ENCODE peak calls at places on chromosomes 2 and 18, in four cellular contexts. S is K562, C is SK-N-SH, N is HepG2. M is an unnamed sample.

GRCh38 chr18:23300211-23300887 is 152.7 kb upstream of the RIOK3 start:
- DNase-seq in S (no peak), C (no peak), N (no peak), M (no peak)

GRCh38 chr2:197934926-197935274 is 130.5 kb downstream of the PLCL1 start:
- DNase-seq in S (peak), C (no peak), N (no peak), M (no peak)

GRCh38 chr2:207836526-207837133 is 66.9 kb upstream of the FZD5 start:
- DNase-seq in S (peak), C (no peak), N (peak), M (no peak)

GRCh38 chr2:191999101-191999836 is 152.4 kb upstream of the CAVIN2 start:
- DNase-seq in S (no peak), C (no peak), N (no peak), M (no peak)

GRCh38 chr2:195967336-195967735 is 101.3 kb downstream of the DNAH7 start:
- DNase-seq in S (no peak), C (no peak), N (no peak), M (no peak)

GRCh38 chr2:119367472-119368099 is 809 bp downstream of the DBI start:
- DNase-seq in S (peak), C (peak), N (peak), M (peak)

GRCh38 chr2:95333888-95334338 is 36.8 kb downstream of the KCNIP3 start:
- DNase-seq in S (no peak), C (no peak), N (no peak), M (no peak)

GRCh38 chr2:109422071-109422757 is 191.6 kb downstream of the SEPTIN10 start:
- DNase-seq in S (no peak), C (no peak), N (no peak), M (no peak)

GRCh38 chr2:213246665-213247281 is 37.5 kb upstream of the SPAG16 start:
- DNase-seq in S (peak), C (peak), N (peak), M (peak)

GRCh38 chr2:222903234-222904220 is 42.7 kb downstream of the ACSL3 start:
- DNase-seq in S (peak), C (peak), N (peak), M (no peak)

GRCh38 chr2:127024769-127025356 is 82.1 kb downstream of the BIN1 start:
- DNase-seq in S (no peak), C (peak), N (no peak), M (peak)

GRCh38 chr2:73370348-73370747 is 15.3 kb upstream of the ALMS1 start:
- DNase-seq in S (no peak), C (no peak), N (no peak), M (no peak)

GRCh38 chr2:162401871-162402270 is 57.9 kb downstream of the GCA start:
- DNase-seq in S (no peak), C (no peak), N (no peak), M (no peak)
- TF ChIP-seq FOXJ3 in S (no peak), C (no peak), N (no peak), M (no peak)

DNA sequence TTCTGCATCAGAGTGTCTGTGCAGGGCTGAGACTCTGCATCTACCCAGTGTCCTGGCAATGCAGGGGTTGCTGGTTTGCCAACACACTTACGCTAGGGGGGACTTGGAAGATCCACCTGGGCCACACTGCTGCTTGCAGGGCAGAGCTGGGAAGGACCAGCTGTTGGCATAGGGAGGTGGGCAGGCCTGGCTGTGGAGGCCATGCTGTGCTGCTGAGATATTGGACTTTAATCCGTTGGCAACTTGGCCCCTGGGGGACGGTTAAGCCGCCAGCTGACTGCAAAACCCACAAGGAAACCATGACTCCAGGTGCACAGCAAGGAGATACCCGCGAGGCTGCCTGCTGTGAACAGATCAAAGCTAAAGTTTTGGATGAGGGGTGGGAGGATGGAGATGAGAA is 397.7 kb upstream of the HS6ST1 start:
- DNase-seq in S (no peak), C (no peak), N (no peak), M (no peak)
- TF ChIP-seq FOXJ3 in S (no peak), C (no peak), N (no peak), M (no peak)

DNA sequence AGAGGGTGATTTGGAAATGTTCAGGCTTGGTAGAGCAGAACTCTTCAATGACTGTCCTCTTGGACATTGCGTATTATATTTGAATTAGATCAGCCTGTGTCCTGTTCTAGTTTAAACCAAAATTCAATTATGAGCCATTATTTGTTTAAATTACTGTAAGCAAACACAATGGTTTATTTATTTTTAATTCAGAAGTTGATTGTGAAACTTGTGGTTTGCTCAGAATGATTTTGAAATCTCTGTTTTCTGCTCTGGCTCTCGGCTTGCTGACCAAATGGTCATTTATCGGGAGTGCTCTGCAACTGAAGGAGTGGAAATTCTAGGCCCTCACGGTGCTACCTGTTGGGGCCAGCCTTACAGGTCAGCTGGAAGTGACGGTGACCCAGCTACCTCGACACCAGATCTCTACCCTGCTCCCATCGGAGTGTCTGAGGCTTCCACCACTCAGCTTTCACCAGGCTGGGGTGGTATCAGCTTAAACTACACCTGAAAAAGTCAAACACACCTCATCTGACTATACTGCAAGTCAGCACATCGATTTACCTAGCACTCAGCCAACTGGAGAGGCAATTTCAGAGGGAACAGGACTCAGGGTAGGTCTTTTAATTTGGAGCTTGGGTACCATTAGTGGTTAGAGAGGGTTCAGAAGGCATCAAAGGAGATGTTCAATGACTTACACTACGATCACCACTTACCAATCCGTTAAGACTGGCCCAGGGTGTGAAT is 36.8 kb upstream of the GPD2 start:
- DNase-seq in S (no peak), C (peak), N (no peak), M (peak)
- TF ChIP-seq FOXJ3 in S (no peak), C (no peak), N (no peak), M (no peak)

DNA sequence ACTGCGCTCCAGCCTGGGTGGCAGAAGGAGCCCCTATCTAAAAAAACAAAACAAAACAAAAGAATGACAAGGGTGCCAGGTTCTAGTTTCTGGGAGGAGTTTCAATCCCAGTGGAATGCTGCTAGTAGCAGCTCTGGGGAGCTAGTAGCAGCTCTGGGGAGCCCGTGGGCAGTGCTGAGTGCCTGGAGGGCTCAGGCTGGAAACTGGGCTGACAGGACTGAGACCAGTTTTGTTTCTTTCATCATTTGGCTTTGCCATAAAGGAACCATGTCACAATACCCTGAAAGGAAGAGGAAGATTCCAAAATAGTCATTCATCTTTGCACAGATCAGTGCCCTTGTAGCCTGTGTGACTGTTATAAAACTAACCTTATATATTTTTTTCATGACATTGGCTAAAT is 10.6 kb downstream of the MFSD6 start:
- DNase-seq in S (no peak), C (no peak), N (no peak), M (no peak)
- TF ChIP-seq FOXJ3 in S (no peak), C (no peak), N (no peak), M (no peak)

GRCh38 chr2:233288663-233289062 is 19.0 kb upstream of the SAG start:
- DNase-seq in S (no peak), C (no peak), N (no peak), M (no peak)

GRCh38 chr2:233285921-233286320 is 21.7 kb upstream of the SAG start:
- DNase-seq in S (no peak), C (no peak), N (no peak), M (no peak)

GRCh38 chr2:233290446-233290845 is 17.2 kb upstream of the SAG start:
- DNase-seq in S (no peak), C (no peak), N (no peak), M (no peak)

GRCh38 chr2:233289590-233290424 is 17.8 kb upstream of the SAG start:
- DNase-seq in S (no peak), C (no peak), N (no peak), M (no peak)

DNA sequence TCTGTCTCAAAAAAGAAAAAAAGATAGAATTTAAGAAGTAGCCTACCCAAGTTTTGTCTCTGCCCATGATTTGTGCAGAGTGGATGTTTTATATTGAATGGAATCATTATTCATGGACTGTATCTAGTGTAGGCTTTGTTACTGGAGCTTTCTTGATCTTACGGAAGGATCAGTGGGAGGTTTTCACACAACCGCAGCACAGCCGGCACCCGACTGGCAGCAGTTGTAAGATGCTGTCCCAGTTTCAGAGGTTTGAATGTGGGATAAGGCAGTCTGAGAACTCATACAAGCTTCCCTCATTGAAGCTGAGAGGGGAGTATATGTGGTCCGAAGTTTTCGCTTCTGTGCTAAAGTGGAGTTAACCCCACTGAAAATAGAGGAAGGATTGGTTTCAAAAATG is 19.7 kb upstream of the SAG start:
- DNase-seq in S (no peak), C (no peak), N (no peak), M (no peak)
- TF ChIP-seq FOXJ3 in S (no peak), C (no peak), N (no peak), M (no peak)

GRCh38 chr2:187429989-187430388 is 18.1 kb downstream of the CALCRL start:
- DNase-seq in S (no peak), C (no peak), N (no peak), M (no peak)
- TF ChIP-seq FOXJ3 in S (no peak), C (no peak), N (no peak), M (no peak)

DNA sequence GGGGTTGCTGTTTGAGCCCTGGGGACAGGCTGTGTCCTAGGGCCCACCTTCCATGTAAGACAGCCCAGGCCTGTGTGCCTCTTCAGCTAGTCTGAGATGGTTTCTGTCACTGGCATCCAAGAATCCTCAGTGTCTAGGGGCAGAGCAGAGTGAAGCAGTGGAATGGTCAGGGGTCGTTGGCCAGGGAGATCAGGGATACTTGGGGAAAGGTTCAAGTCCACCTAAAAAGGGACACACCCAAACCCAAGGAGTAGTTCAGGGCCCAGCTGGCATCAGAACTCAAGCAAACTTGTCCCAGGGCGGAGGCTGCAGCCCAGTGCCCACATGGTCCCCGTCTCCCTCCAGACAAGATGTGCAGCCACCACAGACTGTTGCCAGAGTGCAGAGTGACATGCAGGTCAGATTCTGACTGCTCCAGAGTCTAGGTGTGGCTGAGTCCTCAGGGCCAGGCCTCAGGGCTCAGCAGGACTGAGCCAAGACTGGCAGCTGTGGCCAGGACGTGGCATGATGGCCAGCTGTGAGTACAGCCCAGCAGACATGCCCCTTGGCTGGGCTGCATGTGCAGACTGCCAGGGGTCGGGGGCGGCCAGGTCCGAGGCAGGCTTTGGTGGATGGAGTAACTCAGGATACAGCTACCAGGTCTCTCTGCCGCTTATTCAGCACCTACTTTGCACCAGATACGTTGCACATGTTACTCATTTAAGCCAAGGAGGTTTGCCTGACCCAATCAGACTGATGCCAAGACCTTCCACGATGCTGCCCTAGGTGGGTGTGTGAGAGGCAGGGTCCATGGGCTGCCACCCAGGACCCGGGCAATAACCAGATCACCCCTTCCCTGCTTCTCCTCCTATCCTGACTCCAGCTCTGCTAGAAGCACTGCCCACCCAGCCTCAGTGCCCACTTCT is 146.6 kb downstream of the SMAD7 start:
- DNase-seq in S (no peak), C (no peak), N (no peak), M (peak)
- TF ChIP-seq FOXJ3 in S (no peak), C (no peak), N (no peak), M (no peak)

GRCh38 chr2:100877555-100877954 is 57.6 kb downstream of the NPAS2 start:
- DNase-seq in S (no peak), C (no peak), N (no peak), M (no peak)
- TF ChIP-seq FOXJ3 in S (no peak), C (no peak), N (no peak), M (no peak)

GRCh38 chr18:48410095-48410920 is 1.1 kb upstream of the ZBTB7C start:
- DNase-seq in S (peak), C (peak), N (peak), M (peak)

GRCh38 chr18:48408727-48409590 is at the start of gene ZBTB7C:
- DNase-seq in S (no peak), C (peak), N (no peak), M (peak)

GRCh38 chr18:48408111-48408726 is 964 bp downstream of the ZBTB7C start:
- DNase-seq in S (no peak), C (peak), N (no peak), M (peak)

GRCh38 chr18:48407358-48407757 is 1.8 kb downstream of the ZBTB7C start:
- DNase-seq in S (no peak), C (no peak), N (no peak), M (no peak)

GRCh38 chr18:48409591-48410094 is 460 bp upstream of the ZBTB7C start:
- DNase-seq in S (no peak), C (peak), N (no peak), M (peak)
- TF ChIP-seq FOXJ3 in S (no peak), C (no peak), N (no peak), M (no peak)

DNA sequence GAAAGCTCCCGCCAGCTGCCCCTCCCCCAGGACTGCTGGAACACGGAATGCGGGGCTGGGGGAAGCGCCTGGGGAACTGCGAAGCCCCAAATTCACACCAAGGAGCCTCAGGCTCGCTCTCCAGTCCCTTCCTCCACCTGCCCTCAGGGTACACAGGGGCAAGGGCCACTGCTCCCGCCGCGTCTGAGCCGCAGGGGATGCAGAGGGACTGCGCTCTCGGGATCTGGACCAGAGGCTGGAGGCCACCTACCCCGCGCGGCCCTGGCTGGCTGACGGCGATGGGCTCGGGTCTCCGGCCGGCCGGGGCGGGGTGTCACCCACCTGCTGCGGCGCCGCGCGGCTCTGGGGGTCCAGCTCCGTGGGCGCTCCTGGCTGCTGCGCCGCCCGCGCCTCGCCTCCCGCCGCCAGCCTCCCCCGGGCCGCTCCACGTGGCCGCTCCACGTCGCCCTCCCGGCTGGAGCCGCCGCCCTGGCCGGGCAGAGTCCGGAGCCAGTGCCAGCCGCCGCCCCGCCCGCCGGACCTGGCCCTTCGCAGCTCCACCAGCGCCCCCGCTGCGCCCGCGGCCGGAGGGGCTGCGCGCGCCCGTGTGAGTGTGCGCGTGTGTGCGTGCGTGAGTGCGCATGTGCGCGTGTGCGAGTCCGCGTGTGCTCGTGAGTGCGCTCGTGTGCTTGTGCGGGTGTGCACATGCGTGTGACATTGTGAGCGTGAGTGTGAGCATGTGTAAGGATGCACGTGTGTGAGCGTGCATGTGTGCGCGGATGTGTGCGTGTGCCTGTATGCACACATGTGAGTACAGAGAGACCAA is at the start of gene CGREF1:
- DNase-seq in S (no peak), C (peak), N (no peak), M (peak)
- TF ChIP-seq FOXJ3 in S (no peak), C (no peak), N (no peak), M (no peak)

M was measured in WTC11.